ENCODE peak calls at places on chromosome X, in eight cellular contexts. H is posterior cingulate gyrus, O is MV-4-11, B is iris pigment epithelial cell, E is amygdala, I is NT2/D1, D is hepatocyte, L is stromal cell of bone marrow. K is an unnamed sample.

GRCh38 chrX:154396948-154397887 is 959 bp upstream of the RPL10 start:
- DNase-seq in H (peak; percentile 52), E (peak; percentile 26), B (peak; percentile 59), O (peak; percentile 50), I (no peak), L (no peak), D (peak; percentile 79), K (peak; percentile 53)

GRCh38 chrX:125203737-125204578 is 115.7 kb upstream of the TEX13C start:
- DNase-seq in E (peak; percentile 14), O (no peak), L (no peak), I (no peak), D (peak; percentile 41), H (peak; percentile 35), B (no peak), K (peak; percentile 6)

GRCh38 chrX:41314204-41314603 is 19.8 kb upstream of the DDX3X start:
- DNase-seq in L (no peak), H (no peak), D (no peak), O (no peak), B (no peak), E (no peak), I (no peak), K (no peak)

GRCh38 chrX:66914082-66914481 is 275.2 kb upstream of the EDA2R start:
- DNase-seq in E (no peak), H (no peak), L (peak; percentile 18), B (peak; percentile 10), D (peak; percentile 71), I (no peak), O (peak; percentile 85), K (no peak)

GRCh38 chrX:13747836-13748235 is 13.3 kb downstream of the OFD1 start:
- DNase-seq in D (peak; percentile 44), O (peak; percentile 34), B (peak; percentile 64), I (no peak), H (no peak), L (peak; percentile 47), E (no peak), K (no peak)

GRCh38 chrX:100615015-100615414 is 21.6 kb downstream of the TSPAN6 start:
- DNase-seq in D (peak; percentile 55), O (peak; percentile 2), B (peak; percentile 74), H (no peak), I (peak; percentile 27), E (no peak), L (peak; percentile 34), K (no peak)

GRCh38 chrX:55716937-55717336 is 612 bp upstream of the RRAGB start:
- DNase-seq in O (no peak), B (no peak), L (no peak), D (no peak), I (no peak), E (no peak), H (no peak), K (no peak)

GRCh38 chrX:46912673-46913491 is 661 bp downstream of the JADE3 start:
- DNase-seq in H (no peak), I (peak; percentile 33), B (peak; percentile 27), E (no peak), L (no peak), O (no peak), D (peak; percentile 66), K (peak; percentile 40)

GRCh38 chrX:53716328-53717088 is 30.0 kb upstream of the HUWE1 start:
- DNase-seq in I (no peak), O (peak; percentile 74), D (no peak), H (no peak), B (no peak), L (no peak), E (no peak), K (no peak)

GRCh38 chrX:154437398-154437752 is 421 bp downstream of the GDI1 start:
- DNase-seq in E (no peak), I (no peak), B (no peak), L (no peak), D (no peak), O (no peak), H (no peak), K (no peak)

GRCh38 chrX:130285069-130285620 is 16.4 kb upstream of the ZNF280C start:
- DNase-seq in H (no peak), L (no peak), O (no peak), B (no peak), D (no peak), E (no peak), I (no peak), K (no peak)

GRCh38 chrX:30971761-30972603 is 82.9 kb upstream of the TAB3 start:
- DNase-seq in L (peak; percentile 18), H (no peak), D (peak; percentile 65), B (peak; percentile 54), O (peak; percentile 33), I (peak; percentile 22), E (no peak), K (no peak)

GRCh38 chrX:34300871-34301270 is 168.8 kb upstream of the FAM47A start:
- DNase-seq in O (peak; percentile 8), D (peak; percentile 73), L (peak; percentile 7), B (peak; percentile 70), E (no peak), I (peak; percentile 59), H (no peak), K (no peak)

GRCh38 chrX:69137371-69137881 is 27.8 kb downstream of the PJA1 start:
- DNase-seq in L (peak; percentile 38), I (peak; percentile 76), D (peak; percentile 33), E (no peak), O (no peak), H (no peak), B (peak; percentile 62), K (no peak)

GRCh38 chrX:20623448-20623847 is 356.7 kb upstream of the RPS6KA3 start:
- DNase-seq in H (no peak), D (no peak), O (no peak), E (no peak), L (no peak), I (no peak), B (no peak), K (no peak)

GRCh38 chrX:95056901-95057300 is 1382.9 kb downstream of the FAM133A start:
- DNase-seq in E (no peak), B (peak; percentile 50), L (no peak), O (no peak), I (no peak), D (no peak), H (no peak), K (no peak)

GRCh38 chrX:35351212-35351611 is 408.6 kb downstream of the FAM47B start:
- DNase-seq in L (no peak), H (no peak), I (no peak), E (no peak), D (no peak), O (no peak), B (no peak), K (no peak)

GRCh38 chrX:38552721-38553120 is 8.6 kb upstream of the TSPAN7 start:
- DNase-seq in H (no peak), B (no peak), I (no peak), E (no peak), L (no peak), O (no peak), D (no peak), K (no peak)

GRCh38 chrX:57380026-57380796 is 93.7 kb downstream of the FAAH2 start:
- DNase-seq in O (no peak), D (no peak), H (no peak), B (no peak), I (no peak), L (no peak), E (no peak), K (no peak)

GRCh38 chrX:16778545-16778944 is 7.7 kb upstream of the TXLNG start:
- DNase-seq in B (peak; percentile 10), D (no peak), H (no peak), O (no peak), E (no peak), L (no peak), I (no peak), K (no peak)

GRCh38 chrX:154057790-154058189 is 38.1 kb upstream of the IRAK1 start:
- DNase-seq in B (no peak), I (no peak), O (no peak), H (no peak), L (no peak), D (no peak), E (no peak), K (no peak)

GRCh38 chrX:112827292-112827903 is 13.2 kb downstream of the AMOT start:
- DNase-seq in L (no peak), E (no peak), B (no peak), O (no peak), H (no peak), D (no peak), I (no peak), K (no peak)

GRCh38 chrX:118698516-118699247 is 28.7 kb upstream of the IL13RA1 start:
- DNase-seq in I (no peak), E (no peak), L (peak; percentile 2), D (no peak), B (peak; percentile 8), H (no peak), O (peak; percentile 86), K (no peak)

GRCh38 chrX:41259516-41259915 is 74.4 kb upstream of the DDX3X start:
- DNase-seq in I (no peak), H (no peak), E (no peak), B (no peak), D (no peak), L (no peak), O (no peak), K (no peak)

GRCh38 chrX:57905141-57905540 is 5.1 kb downstream of the ZXDA start:
- DNase-seq in D (no peak), I (no peak), L (no peak), O (peak; percentile 1), E (no peak), B (peak; percentile 39), H (no peak), K (no peak)

GRCh38 chrX:150569155-150569477 is 695 bp downstream of the MTM1 start:
- DNase-seq in L (no peak), D (peak; percentile 46), O (peak; percentile 77), B (peak; percentile 56), I (no peak), E (peak; percentile 6), H (no peak), K (no peak)

GRCh38 chrX:69153060-69153730 is 12.1 kb downstream of the PJA1 start:
- DNase-seq in I (peak; percentile 88), D (peak; percentile 67), B (peak; percentile 79), H (peak; percentile 70), L (no peak), E (peak; percentile 44), O (no peak), K (no peak)

GRCh38 chrX:132063862-132064261 is 40.8 kb downstream of the STK26 start:
- DNase-seq in H (no peak), O (no peak), B (no peak), E (no peak), I (no peak), L (no peak), D (no peak), K (no peak)